ENCODE peak calls at places on chromosomes 13 and 19, in six cellular contexts. One of them, this sample, is unnamed.

GRCh38 chr19:55080121-55080914 is 4.6 kb downstream of the EPS8L1 start:
- DNase-seq in SK-N-SH: peak
- DNase-seq in HCT116: peak
- DNase-seq in HepG2: peak
- DNase-seq in K562: peak
- DNase-seq in H1: no peak
- DNase-seq in this sample: peak

GRCh38 chr19:12975221-12975756 is 5.9 kb downstream of the DAND5 start:
- DNase-seq in SK-N-SH: peak
- DNase-seq in HCT116: no peak
- DNase-seq in HepG2: no peak
- DNase-seq in K562: no peak
- DNase-seq in H1: no peak
- DNase-seq in this sample: no peak

GRCh38 chr13:37023871-37024270 is 23.3 kb downstream of the EXOSC8 start:
- DNase-seq in SK-N-SH: no peak
- DNase-seq in HCT116: no peak
- DNase-seq in HepG2: no peak
- DNase-seq in K562: no peak
- DNase-seq in H1: no peak
- DNase-seq in this sample: no peak

GRCh38 chr13:45178349-45179142 is 22.3 kb downstream of the KCTD4 start:
- DNase-seq in SK-N-SH: no peak
- DNase-seq in HCT116: no peak
- DNase-seq in HepG2: peak
- DNase-seq in K562: peak
- DNase-seq in H1: no peak
- DNase-seq in this sample: no peak

GRCh38 chr13:94312511-94313191 is 166.8 kb downstream of the DCT start:
- DNase-seq in SK-N-SH: no peak
- DNase-seq in HCT116: no peak
- DNase-seq in HepG2: no peak
- DNase-seq in K562: no peak
- DNase-seq in H1: no peak
- DNase-seq in this sample: no peak

GRCh38 chr13:110617326-110618072 is 2.2 kb downstream of the NAXD start:
- DNase-seq in SK-N-SH: no peak
- DNase-seq in HCT116: no peak
- DNase-seq in HepG2: peak
- DNase-seq in K562: no peak
- DNase-seq in H1: no peak
- DNase-seq in this sample: no peak

GRCh38 chr13:112764028-112764427 is 74.2 kb downstream of the ATP11A start:
- DNase-seq in SK-N-SH: no peak
- DNase-seq in HCT116: no peak
- DNase-seq in HepG2: no peak
- DNase-seq in K562: no peak
- DNase-seq in H1: no peak
- DNase-seq in this sample: no peak

GRCh38 chr19:3095375-3096191 is 1.4 kb downstream of the GNA11 start:
- DNase-seq in SK-N-SH: no peak
- DNase-seq in HCT116: no peak
- DNase-seq in HepG2: peak
- DNase-seq in K562: peak
- DNase-seq in H1: peak
- DNase-seq in this sample: no peak

GRCh38 chr19:28019371-28019770 is 1193.6 kb downstream of the UQCRFS1 start:
- DNase-seq in SK-N-SH: no peak
- DNase-seq in HCT116: no peak
- DNase-seq in HepG2: no peak
- DNase-seq in K562: no peak
- DNase-seq in H1: no peak
- DNase-seq in this sample: no peak

GRCh38 chr19:47296036-47296435 is 13.6 kb upstream of the C5AR1 start:
- DNase-seq in SK-N-SH: peak
- DNase-seq in HCT116: peak
- DNase-seq in HepG2: peak
- DNase-seq in K562: peak
- DNase-seq in H1: peak
- DNase-seq in this sample: peak

GRCh38 chr13:97367016-97367415 is 67.0 kb upstream of the RAP2A start:
- DNase-seq in SK-N-SH: no peak
- DNase-seq in HCT116: no peak
- DNase-seq in HepG2: no peak
- DNase-seq in K562: no peak
- DNase-seq in H1: no peak
- DNase-seq in this sample: no peak

GRCh38 chr13:98813993-98814392 is 61.5 kb upstream of the SLC15A1 start:
- DNase-seq in SK-N-SH: no peak
- DNase-seq in HCT116: no peak
- DNase-seq in HepG2: no peak
- DNase-seq in K562: no peak
- DNase-seq in H1: no peak
- DNase-seq in this sample: no peak

GRCh38 chr13:48123827-48124226 is 28.9 kb upstream of the MED4 start:
- DNase-seq in SK-N-SH: no peak
- DNase-seq in HCT116: no peak
- DNase-seq in HepG2: no peak
- DNase-seq in K562: no peak
- DNase-seq in H1: no peak
- DNase-seq in this sample: no peak

GRCh38 chr13:83881031-83881727 is 1.1 kb downstream of the SLITRK1 start:
- DNase-seq in SK-N-SH: no peak
- DNase-seq in HCT116: no peak
- DNase-seq in HepG2: no peak
- DNase-seq in K562: no peak
- DNase-seq in H1: no peak
- DNase-seq in this sample: no peak

GRCh38 chr13:114222461-114222968 is 12.2 kb upstream of the CDC16 start:
- DNase-seq in SK-N-SH: no peak
- DNase-seq in HCT116: no peak
- DNase-seq in HepG2: peak
- DNase-seq in K562: peak
- DNase-seq in H1: no peak
- DNase-seq in this sample: no peak

GRCh38 chr13:113291997-113292862 is 4.8 kb upstream of the LAMP1 start:
- DNase-seq in SK-N-SH: peak
- DNase-seq in HCT116: no peak
- DNase-seq in HepG2: no peak
- DNase-seq in K562: peak
- DNase-seq in H1: no peak
- DNase-seq in this sample: peak

GRCh38 chr13:77509221-77509620 is 26.3 kb upstream of the SCEL start:
- DNase-seq in SK-N-SH: no peak
- DNase-seq in HCT116: no peak
- DNase-seq in HepG2: no peak
- DNase-seq in K562: no peak
- DNase-seq in H1: no peak
- DNase-seq in this sample: no peak

GRCh38 chr13:30673669-30674521 is 56.2 kb downstream of the USPL1 start:
- DNase-seq in SK-N-SH: peak
- DNase-seq in HCT116: peak
- DNase-seq in HepG2: peak
- DNase-seq in K562: peak
- DNase-seq in H1: peak
- DNase-seq in this sample: peak

GRCh38 chr19:49660338-49660961 is 5.2 kb downstream of the IRF3 start:
- DNase-seq in SK-N-SH: no peak
- DNase-seq in HCT116: no peak
- DNase-seq in HepG2: no peak
- DNase-seq in K562: no peak
- DNase-seq in H1: no peak
- DNase-seq in this sample: no peak

GRCh38 chr13:75481176-75482069 is 546 bp downstream of the TBC1D4 start:
- DNase-seq in SK-N-SH: peak
- DNase-seq in HCT116: no peak
- DNase-seq in HepG2: no peak
- DNase-seq in K562: peak
- DNase-seq in H1: no peak
- DNase-seq in this sample: no peak

GRCh38 chr13:50419896-50420295 is 404.7 kb downstream of the KCNRG start:
- DNase-seq in SK-N-SH: no peak
- DNase-seq in HCT116: no peak
- DNase-seq in HepG2: no peak
- DNase-seq in K562: no peak
- DNase-seq in H1: no peak
- DNase-seq in this sample: no peak

GRCh38 chr13:73268306-73268705 is 209.5 kb downstream of the KLF5 start:
- DNase-seq in SK-N-SH: no peak
- DNase-seq in HCT116: no peak
- DNase-seq in HepG2: no peak
- DNase-seq in K562: no peak
- DNase-seq in H1: no peak
- DNase-seq in this sample: no peak

GRCh38 chr19:29378126-29378525 is 147.7 kb upstream of the VSTM2B start:
- DNase-seq in SK-N-SH: no peak
- DNase-seq in HCT116: no peak
- DNase-seq in HepG2: no peak
- DNase-seq in K562: no peak
- DNase-seq in H1: no peak
- DNase-seq in this sample: no peak

GRCh38 chr13:79451500-79451962 is 29.4 kb upstream of the NDFIP2 start:
- DNase-seq in SK-N-SH: peak
- DNase-seq in HCT116: no peak
- DNase-seq in HepG2: no peak
- DNase-seq in K562: peak
- DNase-seq in H1: no peak
- DNase-seq in this sample: no peak

DNA sequence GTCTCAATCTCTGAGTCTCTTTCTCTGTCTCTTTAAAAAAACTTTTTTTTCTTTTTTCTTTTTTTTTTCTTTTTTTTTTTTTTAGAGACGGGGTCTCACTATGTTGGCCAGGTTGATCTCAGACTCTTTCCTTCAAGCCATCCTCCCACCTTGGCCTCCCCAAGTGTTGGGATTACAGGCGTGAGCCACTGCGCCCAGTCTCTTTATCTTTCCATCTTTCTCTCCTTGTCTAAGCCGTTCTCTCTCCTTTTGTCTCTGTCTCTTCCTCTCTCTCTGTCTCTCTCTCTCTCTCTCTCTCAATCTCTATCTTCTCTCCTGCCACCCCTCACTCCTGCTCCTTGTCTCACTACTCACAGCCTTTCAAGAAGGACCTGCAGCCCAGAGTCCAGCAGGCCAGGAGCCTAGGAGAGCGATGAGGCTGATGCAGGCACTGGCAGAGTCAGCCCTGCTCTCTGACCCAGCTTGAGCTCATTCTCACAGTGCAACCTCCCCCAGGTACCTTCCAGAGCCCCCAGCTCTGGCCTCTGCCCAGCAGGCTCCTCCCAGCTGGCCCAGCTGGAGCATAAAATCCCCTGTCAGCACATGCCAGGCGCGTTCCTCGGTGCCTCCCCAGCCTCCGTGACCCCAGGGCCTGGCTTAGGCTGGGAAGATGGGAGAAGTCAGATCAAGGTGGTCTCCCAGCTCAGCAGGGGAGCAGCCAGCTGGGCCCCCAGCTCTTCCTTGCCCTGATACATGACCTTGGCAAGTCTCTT is at the start of gene NPHS1:
- DNase-seq in SK-N-SH: no peak
- DNase-seq in HCT116: no peak
- DNase-seq in HepG2: no peak
- DNase-seq in K562: no peak
- DNase-seq in H1: no peak
- DNase-seq in this sample: no peak
- TF ChIP-seq JUND in SK-N-SH: no peak
- TF ChIP-seq JUND in HCT116: no peak
- TF ChIP-seq JUND in HepG2: no peak
- TF ChIP-seq JUND in K562: no peak
- TF ChIP-seq JUND in H1: no peak
- TF ChIP-seq JUND in this sample: no peak

DNA sequence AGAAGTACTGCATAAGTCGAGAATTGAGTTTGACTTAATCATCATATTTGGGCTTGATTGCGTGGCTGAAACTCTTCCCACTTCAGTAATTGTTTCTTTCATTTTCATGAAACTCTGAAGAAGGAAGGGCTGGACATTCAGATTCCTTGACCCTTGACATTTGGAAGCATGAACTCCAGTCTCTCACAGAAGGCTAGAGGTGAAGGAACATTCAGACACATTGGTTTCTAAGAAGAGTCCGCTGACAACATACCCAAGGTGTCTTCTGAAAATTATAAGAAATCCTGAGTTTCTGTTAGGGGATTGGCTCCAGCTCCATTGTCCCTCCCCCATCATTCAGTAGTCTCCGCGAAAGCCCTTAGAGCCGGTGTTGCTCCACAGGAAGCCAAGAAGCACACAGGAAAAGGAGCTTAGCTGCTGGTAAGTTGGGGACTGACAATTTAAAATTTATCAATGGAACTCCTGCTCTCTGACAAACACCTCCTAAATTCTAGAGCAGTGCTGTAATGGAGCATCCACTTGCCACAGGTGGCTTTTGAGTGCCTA is at the start of gene FPR2:
- DNase-seq in SK-N-SH: no peak
- DNase-seq in HCT116: no peak
- DNase-seq in HepG2: no peak
- DNase-seq in K562: no peak
- DNase-seq in H1: no peak
- DNase-seq in this sample: no peak
- TF ChIP-seq JUND in SK-N-SH: no peak
- TF ChIP-seq JUND in HCT116: no peak
- TF ChIP-seq JUND in HepG2: no peak
- TF ChIP-seq JUND in K562: no peak
- TF ChIP-seq JUND in H1: no peak
- TF ChIP-seq JUND in this sample: no peak

GRCh38 chr13:57629391-57629804 is 2.1 kb upstream of the PCDH17 start:
- DNase-seq in SK-N-SH: peak
- DNase-seq in HCT116: no peak
- DNase-seq in HepG2: no peak
- DNase-seq in K562: no peak
- DNase-seq in H1: no peak
- DNase-seq in this sample: no peak
- TF ChIP-seq JUND in SK-N-SH: no peak
- TF ChIP-seq JUND in HCT116: no peak
- TF ChIP-seq JUND in HepG2: no peak
- TF ChIP-seq JUND in K562: no peak
- TF ChIP-seq JUND in H1: no peak
- TF ChIP-seq JUND in this sample: no peak

GRCh38 chr19:2050349-2050990 is 574 bp downstream of the MKNK2 start:
- DNase-seq in SK-N-SH: peak
- DNase-seq in HCT116: no peak
- DNase-seq in HepG2: no peak
- DNase-seq in K562: no peak
- DNase-seq in H1: no peak
- DNase-seq in this sample: no peak

GRCh38 chr19:2050991-2051770 is at the start of gene MKNK2:
- DNase-seq in SK-N-SH: peak
- DNase-seq in HCT116: no peak
- DNase-seq in HepG2: peak
- DNase-seq in K562: peak
- DNase-seq in H1: peak
- DNase-seq in this sample: peak

GRCh38 chr19:2053601-2054389 is 2.8 kb upstream of the MKNK2 start:
- DNase-seq in SK-N-SH: no peak
- DNase-seq in HCT116: no peak
- DNase-seq in HepG2: no peak
- DNase-seq in K562: no peak
- DNase-seq in H1: no peak
- DNase-seq in this sample: no peak

GRCh38 chr19:2049741-2050348 is 1.2 kb downstream of the MKNK2 start:
- DNase-seq in SK-N-SH: peak
- DNase-seq in HCT116: no peak
- DNase-seq in HepG2: peak
- DNase-seq in K562: peak
- DNase-seq in H1: no peak
- DNase-seq in this sample: peak

GRCh38 chr19:2051771-2052704 is 994 bp upstream of the MKNK2 start:
- DNase-seq in SK-N-SH: no peak
- DNase-seq in HCT116: no peak
- DNase-seq in HepG2: no peak
- DNase-seq in K562: no peak
- DNase-seq in H1: no peak
- DNase-seq in this sample: peak
- TF ChIP-seq JUND in SK-N-SH: no peak
- TF ChIP-seq JUND in HCT116: no peak
- TF ChIP-seq JUND in HepG2: no peak
- TF ChIP-seq JUND in K562: no peak
- TF ChIP-seq JUND in H1: no peak
- TF ChIP-seq JUND in this sample: no peak